ENCODE peak calls at places on chromosome 3, in five cellular contexts. N, R, T, Y and Z are unnamed samples.

GRCh38 chr3:116020495-116020894 is 397.2 kb downstream of the GAP43 start:
- DNase-seq in N (no peak), R (no peak), T (peak), Y (no peak), Z (no peak)

GRCh38 chr3:112059497-112059896 is 25.0 kb downstream of the TMPRSS7 start:
- DNase-seq in N (no peak), R (no peak), T (no peak), Y (no peak), Z (no peak)

GRCh38 chr3:150000631-150001030 is 29.9 kb upstream of the PFN2 start:
- DNase-seq in N (no peak), R (no peak), T (no peak), Y (no peak), Z (no peak)

GRCh38 chr3:185063431-185063830 is 89.4 kb downstream of the C3orf70 start:
- DNase-seq in N (no peak), R (no peak), T (no peak), Y (no peak), Z (no peak)

GRCh38 chr3:169390310-169390731 is 273.2 kb downstream of the MECOM start:
- DNase-seq in N (no peak), R (peak), T (peak), Y (no peak), Z (no peak)

GRCh38 chr3:196186661-196187573 is 24.3 kb downstream of the ZDHHC19 start:
- DNase-seq in N (no peak), R (no peak), T (no peak), Y (no peak), Z (no peak)

GRCh38 chr3:116517308-116517707 is 72.0 kb upstream of the LSAMP start:
- DNase-seq in N (no peak), R (no peak), T (no peak), Y (no peak), Z (no peak)

GRCh38 chr3:23646201-23646955 is 159.4 kb upstream of the UBE2E1 start:
- DNase-seq in N (no peak), R (no peak), T (no peak), Y (no peak), Z (no peak)

GRCh38 chr3:184523825-184524615 is 37.6 kb upstream of the EPHB3 start:
- DNase-seq in N (no peak), R (peak), T (peak), Y (no peak), Z (no peak)

GRCh38 chr3:15427182-15427880 is at the start of the genes EAF1 and METTL6:
- DNase-seq in N (peak), R (peak), T (peak), Y (peak), Z (peak)

GRCh38 chr3:82423485-82423884 is 662.0 kb upstream of the GBE1 start:
- DNase-seq in N (no peak), R (no peak), T (no peak), Y (no peak), Z (no peak)

GRCh38 chr3:125647318-125648014 is 52.2 kb upstream of the OSBPL11 start:
- DNase-seq in N (no peak), R (no peak), T (no peak), Y (no peak), Z (no peak)

GRCh38 chr3:104519068-104519467 is 847.6 kb upstream of the ALCAM start:
- DNase-seq in N (no peak), R (no peak), T (no peak), Y (no peak), Z (no peak)

GRCh38 chr3:99128740-99129505 is 227.4 kb upstream of the DCBLD2 start:
- DNase-seq in N (no peak), R (peak), T (peak), Y (no peak), Z (peak)